ENCODE peak calls at places on chromosome 14, in seven cellular contexts. One of them, this sample, is unnamed.

GRCh38 chr14:105326891-105327694 is 12.5 kb downstream of the PACS2 start:
- DNase-seq in left ventricle myocardium inferior: no peak
- DNase-seq in epithelial cell of esophagus: no peak
- DNase-seq in psoas muscle: no peak
- DNase-seq in Panc1: no peak
- DNase-seq in bronchial epithelial cell: no peak
- DNase-seq in AG10803: no peak
- DNase-seq in this sample: no peak

GRCh38 chr14:29262979-29263378 is 496.4 kb downstream of the FOXG1 start:
- DNase-seq in epithelial cell of esophagus: peak; percentile 47
- DNase-seq in bronchial epithelial cell: peak; percentile 91
- DNase-seq in psoas muscle: no peak
- DNase-seq in Panc1: no peak
- DNase-seq in AG10803: no peak
- DNase-seq in left ventricle myocardium inferior: no peak
- DNase-seq in this sample: no peak

GRCh38 chr14:63499701-63500250 is 43.4 kb downstream of the PPP2R5E start:
- DNase-seq in left ventricle myocardium inferior: no peak
- DNase-seq in Panc1: no peak
- DNase-seq in epithelial cell of esophagus: peak; percentile 72
- DNase-seq in psoas muscle: no peak
- DNase-seq in AG10803: peak; percentile 92
- DNase-seq in bronchial epithelial cell: peak; percentile 56
- DNase-seq in this sample: no peak

GRCh38 chr14:92513966-92514843 is 624 bp downstream of the RIN3 start:
- DNase-seq in psoas muscle: no peak
- DNase-seq in left ventricle myocardium inferior: no peak
- DNase-seq in epithelial cell of esophagus: peak; percentile 28
- DNase-seq in AG10803: peak; percentile 34
- DNase-seq in Panc1: no peak
- DNase-seq in bronchial epithelial cell: no peak
- DNase-seq in this sample: no peak

GRCh38 chr14:69901113-69901951 is 22.1 kb downstream of the SMOC1 start:
- DNase-seq in left ventricle myocardium inferior: no peak
- DNase-seq in AG10803: peak; percentile 63
- DNase-seq in psoas muscle: no peak
- DNase-seq in epithelial cell of esophagus: peak; percentile 66
- DNase-seq in bronchial epithelial cell: peak; percentile 63
- DNase-seq in Panc1: no peak
- DNase-seq in this sample: no peak

GRCh38 chr14:100661340-100661712 is 65.4 kb upstream of the DLK1 start:
- DNase-seq in Panc1: no peak
- DNase-seq in psoas muscle: peak; percentile 3
- DNase-seq in epithelial cell of esophagus: no peak
- DNase-seq in bronchial epithelial cell: no peak
- DNase-seq in AG10803: no peak
- DNase-seq in left ventricle myocardium inferior: no peak
- DNase-seq in this sample: no peak

GRCh38 chr14:56274556-56274955 is 156.3 kb downstream of the PELI2 start:
- DNase-seq in Panc1: no peak
- DNase-seq in epithelial cell of esophagus: no peak
- DNase-seq in AG10803: peak; percentile 56
- DNase-seq in psoas muscle: no peak
- DNase-seq in left ventricle myocardium inferior: no peak
- DNase-seq in bronchial epithelial cell: no peak
- DNase-seq in this sample: no peak

GRCh38 chr14:93940437-93940836 is 13.3 kb downstream of the FAM181A start:
- DNase-seq in psoas muscle: no peak
- DNase-seq in bronchial epithelial cell: no peak
- DNase-seq in Panc1: no peak
- DNase-seq in left ventricle myocardium inferior: no peak
- DNase-seq in epithelial cell of esophagus: no peak
- DNase-seq in AG10803: no peak
- DNase-seq in this sample: no peak

GRCh38 chr14:29637406-29637805 is 290.2 kb downstream of the PRKD1 start:
- DNase-seq in epithelial cell of esophagus: no peak
- DNase-seq in left ventricle myocardium inferior: peak; percentile 40
- DNase-seq in psoas muscle: no peak
- DNase-seq in AG10803: peak; percentile 77
- DNase-seq in bronchial epithelial cell: peak; percentile 11
- DNase-seq in Panc1: no peak
- DNase-seq in this sample: no peak

GRCh38 chr14:87386453-87386980 is 606.5 kb downstream of the GALC start:
- DNase-seq in Panc1: no peak
- DNase-seq in AG10803: no peak
- DNase-seq in psoas muscle: no peak
- DNase-seq in left ventricle myocardium inferior: no peak
- DNase-seq in bronchial epithelial cell: no peak
- DNase-seq in epithelial cell of esophagus: no peak
- DNase-seq in this sample: no peak

GRCh38 chr14:100406505-100407131 is 83.5 kb downstream of the SLC25A47 start:
- DNase-seq in psoas muscle: no peak
- DNase-seq in bronchial epithelial cell: peak; percentile 55
- DNase-seq in Panc1: no peak
- DNase-seq in left ventricle myocardium inferior: no peak
- DNase-seq in AG10803: peak; percentile 43
- DNase-seq in epithelial cell of esophagus: peak; percentile 57
- DNase-seq in this sample: no peak

GRCh38 chr14:80940146-80940545 is 1.4 kb downstream of the CEP128 start:
- DNase-seq in bronchial epithelial cell: no peak
- DNase-seq in AG10803: no peak
- DNase-seq in epithelial cell of esophagus: no peak
- DNase-seq in psoas muscle: no peak
- DNase-seq in left ventricle myocardium inferior: no peak
- DNase-seq in Panc1: no peak
- DNase-seq in this sample: no peak

GRCh38 chr14:36944307-36945010 is 227.9 kb downstream of the SLC25A21 start:
- DNase-seq in bronchial epithelial cell: peak; percentile 82
- DNase-seq in AG10803: peak; percentile 51
- DNase-seq in psoas muscle: no peak
- DNase-seq in Panc1: no peak
- DNase-seq in left ventricle myocardium inferior: no peak
- DNase-seq in epithelial cell of esophagus: peak; percentile 65
- DNase-seq in this sample: no peak

GRCh38 chr14:104433401-104434213 is 146.0 kb upstream of the C14orf180 start:
- DNase-seq in psoas muscle: no peak
- DNase-seq in epithelial cell of esophagus: no peak
- DNase-seq in left ventricle myocardium inferior: no peak
- DNase-seq in bronchial epithelial cell: no peak
- DNase-seq in Panc1: no peak
- DNase-seq in AG10803: no peak
- DNase-seq in this sample: no peak

GRCh38 chr14:71050227-71050823 is 143.1 kb downstream of the PCNX1 start:
- DNase-seq in epithelial cell of esophagus: peak; percentile 35
- DNase-seq in left ventricle myocardium inferior: no peak
- DNase-seq in AG10803: peak; percentile 9
- DNase-seq in bronchial epithelial cell: peak; percentile 38
- DNase-seq in Panc1: no peak
- DNase-seq in psoas muscle: no peak
- DNase-seq in this sample: no peak

GRCh38 chr14:50395448-50395847 is 1.2 kb downstream of the CDKL1 start:
- DNase-seq in AG10803: peak; percentile 26
- DNase-seq in Panc1: no peak
- DNase-seq in psoas muscle: no peak
- DNase-seq in bronchial epithelial cell: no peak
- DNase-seq in left ventricle myocardium inferior: no peak
- DNase-seq in epithelial cell of esophagus: no peak
- DNase-seq in this sample: no peak

GRCh38 chr14:65976771-65977170 is 509.4 kb upstream of the CCDC196 start:
- DNase-seq in psoas muscle: no peak
- DNase-seq in bronchial epithelial cell: no peak
- DNase-seq in epithelial cell of esophagus: no peak
- DNase-seq in left ventricle myocardium inferior: no peak
- DNase-seq in AG10803: peak; percentile 15
- DNase-seq in Panc1: no peak
- DNase-seq in this sample: no peak

GRCh38 chr14:47149326-47149725 is 497.7 kb upstream of the RPL10L start:
- DNase-seq in left ventricle myocardium inferior: no peak
- DNase-seq in bronchial epithelial cell: peak; percentile 2
- DNase-seq in psoas muscle: no peak
- DNase-seq in Panc1: no peak
- DNase-seq in AG10803: no peak
- DNase-seq in epithelial cell of esophagus: peak; percentile 2
- DNase-seq in this sample: no peak

GRCh38 chr14:99887407-99887806 is 94.2 kb downstream of the EML1 start:
- DNase-seq in Panc1: no peak
- DNase-seq in epithelial cell of esophagus: no peak
- DNase-seq in left ventricle myocardium inferior: no peak
- DNase-seq in AG10803: no peak
- DNase-seq in psoas muscle: no peak
- DNase-seq in bronchial epithelial cell: no peak
- DNase-seq in this sample: no peak

GRCh38 chr14:105076805-105077648 is 11.8 kb upstream of the GPR132 start:
- DNase-seq in left ventricle myocardium inferior: no peak
- DNase-seq in psoas muscle: no peak
- DNase-seq in AG10803: no peak
- DNase-seq in Panc1: no peak
- DNase-seq in epithelial cell of esophagus: no peak
- DNase-seq in bronchial epithelial cell: no peak
- DNase-seq in this sample: no peak

GRCh38 chr14:32203928-32204357 is 874 bp upstream of the RNU6-8 start:
- DNase-seq in Panc1: no peak
- DNase-seq in left ventricle myocardium inferior: peak; percentile 21
- DNase-seq in bronchial epithelial cell: no peak
- DNase-seq in AG10803: no peak
- DNase-seq in epithelial cell of esophagus: no peak
- DNase-seq in psoas muscle: no peak
- DNase-seq in this sample: no peak

GRCh38 chr14:60721331-60722162 is 2.6 kb downstream of the SIX4 start:
- DNase-seq in AG10803: peak; percentile 40
- DNase-seq in bronchial epithelial cell: peak; percentile 31
- DNase-seq in left ventricle myocardium inferior: no peak
- DNase-seq in epithelial cell of esophagus: peak; percentile 65
- DNase-seq in Panc1: no peak
- DNase-seq in psoas muscle: peak; percentile 67
- DNase-seq in this sample: no peak
- TF ChIP-seq CTCF in AG10803: peak; percentile 43
- TF ChIP-seq CTCF in bronchial epithelial cell: peak; percentile 74
- TF ChIP-seq CTCF in left ventricle myocardium inferior: peak; percentile 48
- TF ChIP-seq CTCF in epithelial cell of esophagus: peak; percentile 45
- TF ChIP-seq CTCF in Panc1: peak; percentile 73
- TF ChIP-seq CTCF in psoas muscle: peak; percentile 47
- TF ChIP-seq CTCF in this sample: peak; percentile 34

GRCh38 chr14:35879654-35880249 is 53.6 kb downstream of the BRMS1L start:
- DNase-seq in bronchial epithelial cell: peak; percentile 40
- DNase-seq in Panc1: no peak
- DNase-seq in psoas muscle: no peak
- DNase-seq in epithelial cell of esophagus: peak; percentile 38
- DNase-seq in left ventricle myocardium inferior: no peak
- DNase-seq in AG10803: peak; percentile 17
- DNase-seq in this sample: no peak
- TF ChIP-seq CTCF in bronchial epithelial cell: peak; percentile 26
- TF ChIP-seq CTCF in Panc1: peak; percentile 52
- TF ChIP-seq CTCF in psoas muscle: peak; percentile 24
- TF ChIP-seq CTCF in epithelial cell of esophagus: peak; percentile 46
- TF ChIP-seq CTCF in left ventricle myocardium inferior: peak; percentile 50
- TF ChIP-seq CTCF in AG10803: peak; percentile 55
- TF ChIP-seq CTCF in this sample: peak; percentile 54

GRCh38 chr14:78835052-78835451 is 664.9 kb downstream of the NRXN3 start:
- DNase-seq in Panc1: no peak
- DNase-seq in psoas muscle: no peak
- DNase-seq in left ventricle myocardium inferior: no peak
- DNase-seq in bronchial epithelial cell: no peak
- DNase-seq in epithelial cell of esophagus: no peak
- DNase-seq in AG10803: no peak
- DNase-seq in this sample: no peak

GRCh38 chr14:78840898-78841297 is 670.7 kb downstream of the NRXN3 start:
- DNase-seq in epithelial cell of esophagus: no peak
- DNase-seq in bronchial epithelial cell: no peak
- DNase-seq in Panc1: no peak
- DNase-seq in left ventricle myocardium inferior: no peak
- DNase-seq in psoas muscle: no peak
- DNase-seq in AG10803: no peak
- DNase-seq in this sample: no peak

GRCh38 chr14:78835909-78836308 is 665.7 kb downstream of the NRXN3 start:
- DNase-seq in Panc1: no peak
- DNase-seq in left ventricle myocardium inferior: no peak
- DNase-seq in AG10803: no peak
- DNase-seq in epithelial cell of esophagus: no peak
- DNase-seq in psoas muscle: no peak
- DNase-seq in bronchial epithelial cell: no peak
- DNase-seq in this sample: no peak

GRCh38 chr14:78836777-78837176 is 666.6 kb downstream of the NRXN3 start:
- DNase-seq in Panc1: peak; percentile 38
- DNase-seq in epithelial cell of esophagus: peak; percentile 79
- DNase-seq in AG10803: peak; percentile 53
- DNase-seq in left ventricle myocardium inferior: no peak
- DNase-seq in psoas muscle: peak; percentile 12
- DNase-seq in bronchial epithelial cell: peak; percentile 72
- DNase-seq in this sample: peak; percentile 22
- TF ChIP-seq CTCF in Panc1: peak; percentile 57
- TF ChIP-seq CTCF in epithelial cell of esophagus: peak; percentile 76
- TF ChIP-seq CTCF in AG10803: peak; percentile 57
- TF ChIP-seq CTCF in left ventricle myocardium inferior: peak; percentile 48
- TF ChIP-seq CTCF in psoas muscle: peak; percentile 38
- TF ChIP-seq CTCF in bronchial epithelial cell: peak; percentile 67
- TF ChIP-seq CTCF in this sample: peak; percentile 96

DNA sequence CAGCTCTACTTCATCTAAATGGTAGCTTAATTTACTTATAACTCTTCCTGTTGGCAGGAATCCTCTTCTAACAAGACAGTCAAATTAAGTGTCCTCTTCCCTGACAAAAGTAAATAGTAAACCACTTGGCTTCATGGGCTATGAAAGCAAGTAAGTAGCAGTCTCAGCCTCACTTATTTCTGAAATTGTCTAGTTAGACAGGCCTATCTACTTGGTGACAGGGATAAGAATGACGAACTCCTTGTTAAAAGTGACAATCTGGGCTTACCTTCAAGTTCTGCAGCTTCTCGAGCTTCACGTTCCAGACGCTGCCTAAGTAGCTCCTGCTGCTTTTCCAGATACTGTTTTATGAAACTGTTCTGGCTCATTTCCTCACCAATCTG is 4.7 kb downstream of the ACIN1 start:
- DNase-seq in left ventricle myocardium inferior: no peak
- DNase-seq in epithelial cell of esophagus: no peak
- DNase-seq in psoas muscle: no peak
- DNase-seq in Panc1: no peak
- DNase-seq in AG10803: no peak
- DNase-seq in bronchial epithelial cell: no peak
- DNase-seq in this sample: no peak
- TF ChIP-seq CTCF in left ventricle myocardium inferior: no peak
- TF ChIP-seq CTCF in epithelial cell of esophagus: no peak
- TF ChIP-seq CTCF in psoas muscle: no peak
- TF ChIP-seq CTCF in Panc1: no peak
- TF ChIP-seq CTCF in AG10803: no peak
- TF ChIP-seq CTCF in bronchial epithelial cell: no peak
- TF ChIP-seq CTCF in this sample: no peak

This sample was measured in D721Med.